ENCODE peak calls at places on chromosomes 11 and 22, in five cellular contexts. Y is CD4-positive, CD25-positive, alpha-beta regulatory T cell; W is HuH-7; G is right atrium auricular region; Q is stimulated activated CD8-positive, alpha-beta memory T cell treated with anti-CD3 and anti-CD28 coated beads, Interleukin-15, amount 100 ng/mL, for 1 hour. K is an unnamed sample.

GRCh38 chr22:45478108-45478771 is 24.4 kb upstream of the FBLN1 start:
- DNase-seq in Y (no peak), W (no peak), G (no peak), Q (no peak), K (no peak)

GRCh38 chr11:36409152-36409713 is 100.8 kb downstream of the TRAF6 start:
- DNase-seq in Y (no peak), W (no peak), G (no peak), Q (no peak), K (no peak)

GRCh38 chr11:64686466-64687175 is 36.4 kb downstream of the NRXN2 start:
- DNase-seq in Y (no peak), W (no peak), G (no peak), Q (no peak), K (no peak)

GRCh38 chr11:128716661-128717210 is 22.9 kb downstream of the FLI1 start:
- DNase-seq in Y (peak), W (no peak), G (no peak), Q (no peak), K (no peak)

GRCh38 chr11:118607401-118608267 is at the start of gene PHLDB1:
- DNase-seq in Y (peak), W (peak), G (peak), Q (no peak), K (peak)

GRCh38 chr11:44785856-44786606 is 59.3 kb downstream of the TSPAN18 start:
- DNase-seq in Y (no peak), W (peak), G (no peak), Q (no peak), K (no peak)

GRCh38 chr11:104000798-104001197 is 35.6 kb upstream of the DDI1 start:
- DNase-seq in Y (no peak), W (no peak), G (no peak), Q (no peak), K (no peak)

GRCh38 chr22:35299217-35299716 is 427 bp upstream of the TOM1 start:
- DNase-seq in Y (no peak), W (no peak), G (no peak), Q (no peak), K (no peak)

GRCh38 chr22:41571786-41572185 is 11.0 kb downstream of the CSDC2 start:
- DNase-seq in Y (no peak), W (no peak), G (no peak), Q (no peak), K (no peak)

GRCh38 chr11:32138902-32139301 is 48.0 kb downstream of the RCN1 start:
- DNase-seq in Y (no peak), W (no peak), G (no peak), Q (no peak), K (no peak)

GRCh38 chr11:104161751-104162450 is 2.0 kb downstream of the PDGFD start:
- DNase-seq in Y (no peak), W (no peak), G (no peak), Q (no peak), K (no peak)

GRCh38 chr11:131186629-131187075 is 183.8 kb upstream of the NTM start:
- DNase-seq in Y (no peak), W (no peak), G (no peak), Q (no peak), K (peak)

GRCh38 chr22:32951081-32951806 is 106.9 kb downstream of the SYN3 start:
- DNase-seq in Y (no peak), W (no peak), G (no peak), Q (no peak), K (no peak)

GRCh38 chr11:21285104-21285503 is 615.7 kb downstream of the NELL1 start:
- DNase-seq in Y (no peak), W (no peak), G (no peak), Q (no peak), K (no peak)

GRCh38 chr11:128653828-128654231 is 40.0 kb upstream of the FLI1 start:
- DNase-seq in Y (no peak), W (no peak), G (peak), Q (no peak), K (no peak)

GRCh38 chr11:130312046-130312445 is 2.7 kb downstream of the ZBTB44 start:
- DNase-seq in Y (no peak), W (no peak), G (no peak), Q (no peak), K (no peak)

GRCh38 chr22:20438678-20439492 is 1.3 kb upstream of the SCARF2 start:
- DNase-seq in Y (no peak), W (peak), G (no peak), Q (no peak), K (no peak)

GRCh38 chr22:45263790-45264269 is 20.9 kb upstream of the UPK3A start:
- DNase-seq in Y (no peak), W (peak), G (peak), Q (no peak), K (no peak)

GRCh38 chr22:50672471-50673230 is at the start of gene SHANK3:
- DNase-seq in Y (no peak), W (no peak), G (peak), Q (no peak), K (no peak)

GRCh38 chr11:58392741-58393140 is 13.9 kb downstream of the OR5B3 start:
- DNase-seq in Y (no peak), W (no peak), G (no peak), Q (no peak), K (no peak)

GRCh38 chr11:95652002-95652472 is 137.5 kb downstream of the FAM76B start:
- DNase-seq in Y (no peak), W (no peak), G (no peak), Q (no peak), K (no peak)

GRCh38 chr11:1820463-1821325 is 14.1 kb upstream of the SYT8 start:
- DNase-seq in Y (no peak), W (no peak), G (no peak), Q (no peak), K (no peak)

GRCh38 chr11:108853864-108854263 is 189.0 kb downstream of the DDX10 start:
- DNase-seq in Y (peak), W (no peak), G (no peak), Q (no peak), K (no peak)

GRCh38 chr11:7170431-7170830 is 81.3 kb upstream of the SYT9 start:
- DNase-seq in Y (no peak), W (no peak), G (no peak), Q (no peak), K (no peak)

GRCh38 chr11:73779084-73779902 is 8.4 kb upstream of the MRPL48 start:
- DNase-seq in Y (peak), W (peak), G (peak), Q (peak), K (peak)

GRCh38 chr11:64577202-64577601 is 13.8 kb upstream of the SLC22A12 start:
- DNase-seq in Y (no peak), W (no peak), G (no peak), Q (no peak), K (no peak)

GRCh38 chr11:34364102-34364501 is 6.3 kb upstream of the ABTB2 start:
- DNase-seq in Y (no peak), W (no peak), G (no peak), Q (no peak), K (no peak)

GRCh38 chr11:131622193-131622592 is 251.8 kb downstream of the NTM start:
- DNase-seq in Y (no peak), W (no peak), G (peak), Q (no peak), K (no peak)

GRCh38 chr11:106986673-106987072 is 31.6 kb downstream of the GUCY1A2 start:
- DNase-seq in Y (no peak), W (no peak), G (no peak), Q (no peak), K (no peak)

GRCh38 chr22:29820941-29821789 is 16.9 kb downstream of the ASCC2 start:
- DNase-seq in Y (peak), W (peak), G (peak), Q (no peak), K (no peak)

GRCh38 chr11:41446107-41446506 is 13.3 kb downstream of the LRRC4C start:
- DNase-seq in Y (no peak), W (no peak), G (no peak), Q (no peak), K (no peak)